ENCODE peak calls at places on chromosomes 13 and 19, in four cellular contexts. B, E, V and Y are unnamed samples.
A peak's percentile ranks its signal among the peaks of the same experiment; 100 is the strongest.

GRCh38 chr19:8722032-8722431 is 598 bp downstream of the OR2Z1 start:
- DNase-seq in B (no peak), E (no peak), V (no peak), Y (no peak)

GRCh38 chr13:43963726-43964125 is 84.0 kb downstream of the LACC1 start:
- DNase-seq in B (no peak), E (no peak), V (no peak), Y (no peak)

GRCh38 chr13:49908637-49909036 is 27.5 kb downstream of the SPRYD7 start:
- DNase-seq in B (no peak), E (no peak), V (no peak), Y (no peak)

GRCh38 chr13:45136741-45137500 is 16.6 kb downstream of the GTF2F2 start:
- DNase-seq in B (no peak), E (no peak), V (no peak), Y (no peak)

GRCh38 chr19:43574424-43575155 is 737 bp downstream of the XRCC1 start:
- DNase-seq in B (no peak), E (no peak), V (no peak), Y (no peak)

GRCh38 chr13:52651880-52652169 is 811 bp upstream of the SUGT1 start:
- DNase-seq in B (no peak), E (no peak), V (peak; percentile 43), Y (no peak)

GRCh38 chr13:43242040-43242439 is 218.7 kb downstream of the DNAJC15 start:
- DNase-seq in B (no peak), E (no peak), V (no peak), Y (no peak)

GRCh38 chr19:2974342-2974932 is 2.9 kb upstream of the TLE6 start:
- DNase-seq in B (peak; percentile 23), E (no peak), V (no peak), Y (no peak)

GRCh38 chr13:46983881-46984280 is 87.0 kb upstream of the HTR2A start:
- DNase-seq in B (no peak), E (peak; percentile 30), V (no peak), Y (peak; percentile 32)

GRCh38 chr19:9936151-9937000 is at the start of gene OLFM2:
- DNase-seq in B (no peak), E (no peak), V (no peak), Y (no peak)

GRCh38 chr19:1407662-1408299 is 395 bp downstream of the DAZAP1 start:
- DNase-seq in B (no peak), E (peak; percentile 20), V (no peak), Y (no peak)